ENCODE peak calls at places on chromosome 13, in seven cellular contexts. B, E, N, O, Z, W and P are unnamed samples.

GRCh38 chr13:99959538-99960230 is 11.9 kb downstream of the ZIC5 start:
- DNase-seq in E (no peak), B (peak; percentile 24), N (no peak), Z (no peak), O (no peak), W (no peak), P (no peak)

GRCh38 chr13:99367106-99367616 is 60.0 kb upstream of the GPR183 start:
- DNase-seq in E (no peak), Z (no peak), N (no peak), W (no peak), B (no peak), O (no peak), P (no peak)

GRCh38 chr13:45989607-45990006 is 62.9 kb downstream of the ZC3H13 start:
- DNase-seq in E (no peak), N (no peak), Z (no peak), B (no peak), O (no peak), W (no peak), P (peak; percentile 83)

GRCh38 chr13:73096173-73097117 is 37.6 kb downstream of the KLF5 start:
- DNase-seq in W (no peak), B (no peak), Z (no peak), N (no peak), O (no peak), E (peak; percentile 89), P (no peak)

GRCh38 chr13:21852043-21852442 is 181.2 kb downstream of the FGF9 start:
- DNase-seq in Z (no peak), O (no peak), N (no peak), B (no peak), W (no peak), E (no peak), P (no peak)

GRCh38 chr13:59409651-59410200 is 754.0 kb downstream of the DIAPH3 start:
- DNase-seq in N (no peak), Z (no peak), W (no peak), O (no peak), B (no peak), E (no peak), P (no peak)

GRCh38 chr13:26653310-26653709 is 95.8 kb downstream of the WASF3 start:
- DNase-seq in W (no peak), Z (no peak), N (no peak), B (no peak), O (no peak), E (no peak), P (peak; percentile 60)

GRCh38 chr13:46295531-46296464 is 84.1 kb downstream of the LRRC63 start:
- DNase-seq in E (peak; percentile 9), Z (peak; percentile 34), W (peak; percentile 62), N (peak; percentile 63), B (peak; percentile 34), O (no peak), P (peak; percentile 95)

GRCh38 chr13:98972627-98973026 is 5.2 kb downstream of the DOCK9 start:
- DNase-seq in W (no peak), B (no peak), E (peak; percentile 46), Z (no peak), N (no peak), O (no peak), P (peak; percentile 12)

GRCh38 chr13:36130542-36131214 is 504 bp downstream of the DCLK1 start:
- DNase-seq in Z (no peak), W (peak; percentile 57), B (no peak), N (no peak), O (no peak), E (no peak), P (peak; percentile 67)

GRCh38 chr13:109402976-109403375 is 383.4 kb downstream of the IRS2 start:
- DNase-seq in W (no peak), E (no peak), Z (no peak), B (no peak), N (no peak), O (no peak), P (peak; percentile 20)

GRCh38 chr13:51638497-51638871 is 54.2 kb downstream of the WDFY2 start:
- DNase-seq in N (no peak), B (no peak), O (no peak), W (no peak), Z (no peak), E (no peak), P (no peak)

GRCh38 chr13:113953561-113953960 is 20.3 kb downstream of the C13orf46 start:
- DNase-seq in Z (no peak), W (no peak), B (no peak), N (no peak), E (no peak), O (peak; percentile 53), P (no peak)

GRCh38 chr13:25469179-25469545 is 97.4 kb downstream of the ATP8A2 start:
- DNase-seq in N (no peak), B (no peak), O (no peak), W (no peak), E (no peak), Z (no peak), P (no peak)

GRCh38 chr13:47896111-47896510 is 105.0 kb downstream of the SUCLA2 start:
- DNase-seq in W (no peak), Z (no peak), B (no peak), N (no peak), E (no peak), O (no peak), P (no peak)

GRCh38 chr13:48727252-48728011 is 73.7 kb downstream of the CYSLTR2 start:
- DNase-seq in N (no peak), E (no peak), Z (no peak), B (no peak), O (no peak), W (no peak), P (peak; percentile 42)

GRCh38 chr13:114179087-114179658 is at the start of gene CFAP97D2:
- DNase-seq in N (no peak), W (no peak), B (no peak), E (no peak), Z (no peak), O (no peak), P (no peak)

GRCh38 chr13:32581177-32581786 is 5.0 kb upstream of the PDS5B start:
- DNase-seq in O (no peak), E (no peak), Z (no peak), N (no peak), W (no peak), B (no peak), P (peak; percentile 76)

GRCh38 chr13:105058517-105058916 is 1476.9 kb downstream of the EFNB2 start:
- DNase-seq in E (no peak), W (no peak), N (no peak), B (no peak), O (no peak), Z (no peak), P (no peak)

GRCh38 chr13:113997845-113998751 is 24.2 kb upstream of the C13orf46 start:
- DNase-seq in Z (peak; percentile 33), E (no peak), B (peak; percentile 58), O (peak; percentile 81), W (peak; percentile 49), N (no peak), P (no peak)

GRCh38 chr13:113064534-113065405 is 40.8 kb upstream of the F7 start:
- DNase-seq in W (no peak), O (peak; percentile 6), B (no peak), E (no peak), Z (no peak), N (no peak), P (peak; percentile 22)

GRCh38 chr13:27587083-27587482 is 33.2 kb downstream of the LNX2 start:
- DNase-seq in B (no peak), Z (no peak), O (no peak), E (no peak), N (no peak), W (no peak), P (no peak)

GRCh38 chr13:31967155-31967554 is 64.4 kb upstream of the FRY start:
- DNase-seq in O (no peak), E (no peak), W (no peak), B (no peak), Z (no peak), N (no peak), P (no peak)

DNA sequence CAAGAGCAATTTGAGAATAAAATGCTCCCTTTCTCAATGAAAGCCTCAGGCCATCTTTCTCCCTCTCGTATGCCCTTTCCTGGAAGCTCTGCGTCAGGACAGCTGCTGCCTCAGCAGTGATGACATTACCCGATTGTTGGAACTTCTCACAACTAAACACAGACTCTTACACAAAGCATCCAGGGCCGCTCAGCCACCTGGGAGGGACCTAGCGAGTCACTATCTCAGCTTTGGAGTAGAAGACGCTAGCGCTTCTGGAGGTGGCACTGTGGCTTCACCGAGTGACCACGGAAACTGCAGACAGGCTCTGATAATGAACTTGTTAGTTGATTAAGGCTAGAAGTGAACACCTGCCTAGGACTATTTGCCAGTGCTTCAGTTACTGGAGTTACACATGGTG is 153.2 kb upstream of the SOX1 start:
- DNase-seq in W (no peak), O (peak; percentile 41), E (no peak), N (no peak), Z (no peak), B (no peak), P (no peak)
- H3K9me3 ChIP-seq in W (no peaks in the 10 kb centered on the region), O (no peaks in the 10 kb centered on the region), E (peaks cover 2% of the 10 kb centered on the region), N (no peaks in the 10 kb centered on the region), Z (no peaks in the 10 kb centered on the region), B (no peaks in the 10 kb centered on the region), P (no peaks in the 10 kb centered on the region)

GRCh38 chr13:94175076-94175475 is 304.4 kb downstream of the DCT start:
- DNase-seq in O (no peak), Z (no peak), B (no peak), N (no peak), W (no peak), E (no peak), P (no peak)
- H3K4me1 ChIP-seq in O (no peaks in the 10 kb centered on the region), Z (peaks cover 6% of the 10 kb centered on the region), B (no peaks in the 10 kb centered on the region), N (peaks cover 5% of the 10 kb centered on the region), W (no peaks in the 10 kb centered on the region), E (no peaks in the 10 kb centered on the region), P (peaks cover 48% of the 10 kb centered on the region)

GRCh38 chr13:30738946-30739528 is 3.7 kb downstream of the ALOX5AP start:
- DNase-seq in Z (no peak), B (no peak), E (no peak), W (no peak), O (no peak), N (no peak), P (no peak)

GRCh38 chr13:30737511-30738342 is 2.4 kb downstream of the ALOX5AP start:
- DNase-seq in N (no peak), O (peak; percentile 82), B (no peak), E (no peak), W (no peak), Z (no peak), P (no peak)

GRCh38 chr13:30742896-30743295 is 7.6 kb downstream of the ALOX5AP start:
- DNase-seq in B (no peak), O (no peak), W (no peak), Z (no peak), N (no peak), E (no peak), P (peak; percentile 43)

GRCh38 chr13:30738526-30738925 is 3.2 kb downstream of the ALOX5AP start:
- DNase-seq in Z (no peak), N (no peak), E (no peak), W (no peak), O (no peak), B (no peak), P (no peak)

GRCh38 chr13:30739646-30740642 is 4.6 kb downstream of the ALOX5AP start:
- DNase-seq in B (peak; percentile 27), Z (no peak), O (no peak), N (peak; percentile 54), E (peak; percentile 78), W (no peak), P (peak; percentile 80)
- H3K4me3 ChIP-seq in B (peak overlapping the region; percentile 0), Z (no peak overlapping the region), O (no peak overlapping the region), N (peak overlapping the region; percentile 33), E (no peak overlapping the region), W (peak overlapping the region; percentile 33), P (peak overlapping the region; percentile 12)

DNA sequence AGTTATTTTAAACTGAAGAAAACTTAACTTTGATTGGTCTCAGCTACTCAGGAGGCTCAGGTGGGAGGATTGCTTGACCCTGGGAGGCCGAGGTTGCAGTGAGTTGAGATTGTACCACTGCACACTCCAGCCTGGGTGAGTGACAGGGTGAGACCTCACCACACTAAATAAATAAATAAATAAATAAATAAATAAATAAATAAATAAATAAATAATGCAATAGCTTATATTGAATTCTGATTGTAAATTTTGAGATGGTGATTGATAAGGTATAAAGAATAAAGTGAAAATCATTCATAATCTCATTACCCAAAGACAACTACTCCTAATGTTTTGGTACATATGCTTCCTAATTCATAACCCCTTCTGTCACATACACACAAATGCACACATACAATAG is 58.1 kb downstream of the TUBA3C start:
- DNase-seq in N (no peak), E (no peak), W (no peak), Z (no peak), B (no peak), O (no peak), P (no peak)
- H3K9me3 ChIP-seq in N (no peaks in the 10 kb centered on the region), E (no peaks in the 10 kb centered on the region), W (no peaks in the 10 kb centered on the region), Z (no peaks in the 10 kb centered on the region), B (peaks cover 7% of the 10 kb centered on the region), O (no peaks in the 10 kb centered on the region), P (no peaks in the 10 kb centered on the region)